ENCODE peak calls at places on chromosomes 5 and 9, in five cellular contexts. R, J, Z, L and A are unnamed samples.

GRCh38 chr9:132192728-132193127 is 30.9 kb downstream of the NTNG2 start:
- DNase-seq in R (peak; percentile 13), J (no peak), Z (no peak), L (no peak), A (no peak)

GRCh38 chr9:68462004-68462775 is 78.5 kb downstream of the TMEM252 start:
- DNase-seq in R (no peak), J (peak; percentile 45), Z (no peak), L (no peak), A (no peak)

GRCh38 chr5:7759257-7759871 is 91.6 kb downstream of the CFAP90 start:
- DNase-seq in R (no peak), J (no peak), Z (no peak), L (no peak), A (peak; percentile 85)

GRCh38 chr5:59615272-59615671 is 278.3 kb downstream of the PDE4D start:
- DNase-seq in R (no peak), J (peak; percentile 67), Z (no peak), L (no peak), A (no peak)

GRCh38 chr5:142674438-142675210 is 11.3 kb downstream of the FGF1 start:
- DNase-seq in R (peak; percentile 29), J (peak; percentile 91), Z (peak; percentile 37), L (no peak), A (no peak)

GRCh38 chr5:118115791-118116190 is 872.6 kb downstream of the DTWD2 start:
- DNase-seq in R (no peak), J (peak; percentile 19), Z (no peak), L (no peak), A (no peak)

GRCh38 chr5:151094054-151094858 is 13.4 kb upstream of the TNIP1 start:
- DNase-seq in R (peak; percentile 37), J (peak; percentile 23), Z (peak; percentile 55), L (no peak), A (no peak)

GRCh38 chr9:19404278-19405075 is 4.3 kb upstream of the ACER2 start:
- DNase-seq in R (peak; percentile 38), J (no peak), Z (no peak), L (no peak), A (no peak)

GRCh38 chr5:102638912-102639652 is 116.0 kb upstream of the PAM start:
- DNase-seq in R (no peak), J (peak; percentile 21), Z (no peak), L (no peak), A (no peak)

GRCh38 chr9:127444283-127444920 is 6.8 kb downstream of the RPL12 start:
- DNase-seq in R (no peak), J (no peak), Z (peak; percentile 63), L (no peak), A (no peak)

GRCh38 chr9:117784996-117785395 is 80.8 kb downstream of the TLR4 start:
- DNase-seq in R (no peak), J (no peak), Z (no peak), L (no peak), A (no peak)

GRCh38 chr5:149217096-149217801 is 54.4 kb upstream of the AFAP1L1 start:
- DNase-seq in R (no peak), J (no peak), Z (no peak), L (no peak), A (no peak)

GRCh38 chr9:122442568-122442967 is 35.2 kb downstream of the OR1J1 start:
- DNase-seq in R (no peak), J (no peak), Z (no peak), L (no peak), A (no peak)

GRCh38 chr9:138053321-138053868 is 175.8 kb downstream of the CACNA1B start:
- DNase-seq in R (no peak), J (no peak), Z (peak; percentile 79), L (no peak), A (peak; percentile 85)

GRCh38 chr5:171495122-171495700 is 75.8 kb downstream of the FGF18 start:
- DNase-seq in R (no peak), J (peak; percentile 42), Z (no peak), L (no peak), A (no peak)

GRCh38 chr5:91937121-91937520 is 554.0 kb upstream of the ARRDC3 start:
- DNase-seq in R (no peak), J (peak; percentile 19), Z (no peak), L (no peak), A (no peak)

GRCh38 chr5:145887976-145888574 is 15.3 kb upstream of the GRXCR2 start:
- DNase-seq in R (peak; percentile 67), J (peak; percentile 53), Z (peak; percentile 88), L (peak; percentile 69), A (no peak)

GRCh38 chr5:179336126-179336870 is 9.0 kb downstream of the ADAMTS2 start:
- DNase-seq in R (no peak), J (no peak), Z (no peak), L (no peak), A (no peak)

GRCh38 chr9:109967651-109968331 is 187.8 kb downstream of the PALM2AKAP2 start:
- DNase-seq in R (no peak), J (no peak), Z (no peak), L (no peak), A (no peak)

GRCh38 chr5:132489871-132490483 is 596 bp downstream of the IRF1 start:
- DNase-seq in R (peak; percentile 57), J (peak; percentile 60), Z (peak; percentile 75), L (no peak), A (peak; percentile 90)

GRCh38 chr5:41716382-41716781 is 153.8 kb downstream of the OXCT1 start:
- DNase-seq in R (no peak), J (no peak), Z (no peak), L (no peak), A (no peak)

GRCh38 chr5:149581192-149581861 is at the start of gene ARHGEF37:
- DNase-seq in R (peak; percentile 88), J (peak; percentile 56), Z (peak; percentile 84), L (no peak), A (peak; percentile 83)

GRCh38 chr9:82584349-82584846 is 478.5 kb downstream of the RASEF start:
- DNase-seq in R (no peak), J (peak; percentile 40), Z (peak; percentile 56), L (no peak), A (no peak)

GRCh38 chr9:104412238-104412637 is 91.8 kb upstream of the OR13F1 start:
- DNase-seq in R (no peak), J (peak; percentile 0), Z (no peak), L (no peak), A (no peak)

GRCh38 chr9:19174127-19174921 is 47.0 kb upstream of the PLIN2 start:
- DNase-seq in R (peak; percentile 69), J (peak; percentile 78), Z (peak; percentile 75), L (peak; percentile 68), A (no peak)

GRCh38 chr9:130323051-130323757 is 57.6 kb downstream of the HMCN2 start:
- DNase-seq in R (no peak), J (no peak), Z (no peak), L (peak; percentile 51), A (no peak)

GRCh38 chr9:97553841-97554240 is 52.4 kb downstream of the TMOD1 start:
- DNase-seq in R (no peak), J (no peak), Z (no peak), L (no peak), A (no peak)

GRCh38 chr9:1222511-1222910 is 172.4 kb downstream of the DMRT2 start:
- DNase-seq in R (no peak), J (peak; percentile 35), Z (no peak), L (no peak), A (no peak)

GRCh38 chr5:107900721-107901120 is 230.0 kb upstream of the EFNA5 start:
- DNase-seq in R (no peak), J (no peak), Z (no peak), L (no peak), A (no peak)

GRCh38 chr9:4549751-4550295 is 59.6 kb downstream of the SLC1A1 start:
- DNase-seq in R (no peak), J (no peak), Z (no peak), L (no peak), A (no peak)

GRCh38 chr9:4547016-4547415 is 56.7 kb downstream of the SLC1A1 start:
- DNase-seq in R (no peak), J (peak; percentile 52), Z (no peak), L (no peak), A (no peak)

GRCh38 chr9:4550777-4551476 is 60.7 kb downstream of the SLC1A1 start:
- DNase-seq in R (no peak), J (peak; percentile 26), Z (no peak), L (no peak), A (no peak)

GRCh38 chr9:4553951-4554381 is 63.7 kb downstream of the SLC1A1 start:
- DNase-seq in R (no peak), J (peak; percentile 77), Z (no peak), L (no peak), A (no peak)

GRCh38 chr9:4548796-4549725 is 58.8 kb downstream of the SLC1A1 start:
- DNase-seq in R (no peak), J (no peak), Z (peak; percentile 92), L (peak; percentile 31), A (no peak)
- TF ChIP-seq CTCF in R (no peak), J (peak; percentile 19), Z (peak; percentile 93), L (peak; percentile 56), A (no peak)

DNA sequence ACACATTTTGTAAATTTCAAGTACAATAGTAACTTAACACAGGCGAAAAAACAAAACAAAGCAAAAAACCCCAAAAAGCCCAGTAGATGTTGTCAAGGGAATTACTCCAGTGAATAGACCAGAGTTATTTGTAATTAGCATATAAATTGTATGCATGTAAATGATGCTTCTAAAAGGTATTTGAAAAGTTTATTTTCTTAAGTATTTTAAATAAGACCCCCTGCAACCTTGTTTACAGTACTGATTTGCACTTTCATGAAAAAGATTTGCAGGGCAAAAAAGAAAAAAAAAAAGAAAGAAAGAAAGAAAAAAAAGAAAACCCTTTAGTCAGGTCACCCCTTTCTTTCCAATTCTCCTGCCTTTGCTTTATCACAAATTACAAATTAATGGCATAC is 372.3 kb upstream of the IRX2 start:
- DNase-seq in R (no peak), J (no peak), Z (no peak), L (no peak), A (no peak)
- H3K9me3 ChIP-seq in R (no peaks in the 10 kb centered on the region), J (no peaks in the 10 kb centered on the region), Z (no peaks in the 10 kb centered on the region), L (no peaks in the 10 kb centered on the region), A (no peaks in the 10 kb centered on the region)

DNA sequence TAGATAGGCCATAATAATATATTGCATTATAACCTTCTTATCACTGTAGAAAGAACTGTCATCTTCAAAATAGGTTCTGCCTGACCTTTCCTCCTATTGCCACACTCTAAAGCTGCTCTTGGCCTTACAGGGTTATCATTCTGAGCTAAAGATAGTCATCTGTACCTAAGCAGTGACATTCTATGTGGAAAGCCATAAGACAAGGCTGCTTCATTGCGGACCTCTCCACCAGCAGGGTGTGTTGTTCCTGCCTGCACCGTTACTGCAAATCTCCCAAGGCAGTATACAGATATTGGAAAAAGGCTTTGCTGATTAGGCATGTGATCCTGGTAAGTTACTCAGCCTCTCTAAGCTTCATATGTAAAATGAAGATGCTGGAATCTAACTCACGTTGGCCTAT is 8.1 kb downstream of the ZNF622 start:
- DNase-seq in R (no peak), J (no peak), Z (no peak), L (no peak), A (no peak)
- H3K4me1 ChIP-seq in R (peaks cover 81% of the 10 kb centered on the region), J (peaks cover 19% of the 10 kb centered on the region), Z (no peaks in the 10 kb centered on the region), L (peaks cover 11% of the 10 kb centered on the region), A (peaks cover 51% of the 10 kb centered on the region)

GRCh38 chr5:6423327-6424109 is 25.1 kb upstream of the UBE2QL1 start:
- DNase-seq in R (no peak), J (no peak), Z (no peak), L (no peak), A (no peak)
- TF ChIP-seq CTCF in R (no peak), J (no peak), Z (no peak), L (no peak), A (no peak)

GRCh38 chr9:105967798-105968197 is 273.5 kb downstream of the TMEM38B start:
- DNase-seq in R (no peak), J (no peak), Z (no peak), L (no peak), A (no peak)
- H3K9me3 ChIP-seq in R (no peaks in the 10 kb centered on the region), J (no peaks in the 10 kb centered on the region), Z (no peaks in the 10 kb centered on the region), L (no peaks in the 10 kb centered on the region), A (no peaks in the 10 kb centered on the region)